ENCODE peak calls at places on chromosomes 12 and 14, in eight cellular contexts. R is NCI-H1092 treated with DMSO at 0.1 percent for 48 hours, P is activated gamma-delta T cell treated with Interleukin-2 at 50 U/mL for 16 hours, S is choroid plexus epithelial cell, Y is stomach, H is NAMALWA, Z is HFFc6, B is IMR-90. J is an unnamed sample.

GRCh38 chr14:32087173-32087861 is 10.2 kb downstream of the ARHGAP5 start:
- DNase-seq in R (no peak), P (no peak), S (peak; percentile 93), Y (no peak), H (no peak), Z (no peak), B (peak; percentile 43), J (no peak)

GRCh38 chr12:110732572-110732971 is 10.1 kb downstream of the PPP1CC start:
- DNase-seq in R (no peak), P (no peak), S (peak; percentile 48), Y (no peak), H (no peak), Z (no peak), B (no peak), J (no peak)

GRCh38 chr12:52789637-52790426 is 6.1 kb downstream of the KRT3 start:
- DNase-seq in R (no peak), P (no peak), S (no peak), Y (peak; percentile 39), H (no peak), Z (no peak), B (no peak), J (peak; percentile 46)

GRCh38 chr12:82174936-82175335 is 183.3 kb downstream of the CCDC59 start:
- DNase-seq in R (peak; percentile 95), P (no peak), S (no peak), Y (no peak), H (no peak), Z (no peak), B (no peak), J (no peak)

GRCh38 chr14:52155656-52156213 is 86.9 kb upstream of the NID2 start:
- DNase-seq in R (no peak), P (no peak), S (no peak), Y (no peak), H (no peak), Z (no peak), B (no peak), J (no peak)

GRCh38 chr12:95269892-95270291 is 52.3 kb downstream of the VEZT start:
- DNase-seq in R (no peak), P (no peak), S (no peak), Y (no peak), H (no peak), Z (no peak), B (no peak), J (no peak)

GRCh38 chr12:132162508-132163031 is 18.3 kb downstream of the NOC4L start:
- DNase-seq in R (peak; percentile 28), P (no peak), S (peak; percentile 86), Y (no peak), H (no peak), Z (peak; percentile 80), B (peak; percentile 77), J (no peak)

GRCh38 chr12:67813509-67813908 is 165.0 kb downstream of the DYRK2 start:
- DNase-seq in R (no peak), P (no peak), S (peak; percentile 40), Y (no peak), H (no peak), Z (no peak), B (peak; percentile 81), J (no peak)

GRCh38 chr14:26448181-26448855 is 149.5 kb downstream of the NOVA1 start:
- DNase-seq in R (peak; percentile 73), P (no peak), S (no peak), Y (no peak), H (no peak), Z (no peak), B (no peak), J (no peak)

GRCh38 chr12:510071-510825 is 50.5 kb downstream of the B4GALNT3 start:
- DNase-seq in R (no peak), P (no peak), S (no peak), Y (peak; percentile 66), H (no peak), Z (no peak), B (no peak), J (no peak)

GRCh38 chr12:46459111-46459510 is 86.5 kb upstream of the SLC38A2 start:
- DNase-seq in R (no peak), P (no peak), S (peak; percentile 82), Y (no peak), H (no peak), Z (peak; percentile 90), B (peak; percentile 91), J (no peak)

GRCh38 chr14:56339855-56340701 is 221.9 kb downstream of the PELI2 start:
- DNase-seq in R (peak; percentile 77), P (peak; percentile 58), S (peak; percentile 97), Y (peak; percentile 66), H (peak; percentile 59), Z (peak; percentile 97), B (peak; percentile 98), J (peak; percentile 77)

GRCh38 chr12:8709124-8709830 is 11.5 kb downstream of the RIMKLB start:
- DNase-seq in R (no peak), P (no peak), S (peak; percentile 47), Y (peak; percentile 53), H (peak; percentile 39), Z (no peak), B (no peak), J (no peak)

GRCh38 chr14:58822856-58823255 is 185.1 kb downstream of the DACT1 start:
- DNase-seq in R (no peak), P (no peak), S (no peak), Y (no peak), H (no peak), Z (no peak), B (no peak), J (no peak)